ENCODE peak calls at places on chromosomes 6 and 20, in nine cellular contexts. N is HCT116; B is cardiac fibroblast; T is DMS153; W is CD4-positive, CD25-positive, alpha-beta regulatory T cell; A is H9; S is left kidney; C is NCI-H2081 treated with DMSO at 0.1 percent for 48 hours; G is OCI-LY7. U is an unnamed sample.

GRCh38 chr6:106883808-106884262 is 90.7 kb downstream of the CD24 start:
- DNase-seq in T (peak; percentile 49), C (no peak), N (no peak), B (no peak), A (no peak), G (peak; percentile 24), W (no peak), S (peak; percentile 59), U (no peak)

GRCh38 chr20:47713941-47714450 is 71.3 kb downstream of the SULF2 start:
- DNase-seq in S (peak; percentile 63), C (no peak), N (no peak), T (peak; percentile 54), G (no peak), W (no peak), A (no peak), B (no peak), U (no peak)

GRCh38 chr20:3819413-3820047 is 817 bp upstream of the AP5S1 start:
- DNase-seq in N (no peak), W (peak; percentile 33), C (no peak), G (peak; percentile 47), T (no peak), S (no peak), B (no peak), A (no peak), U (no peak)

GRCh38 chr6:163137504-163137903 is 277.0 kb upstream of the QKI start:
- DNase-seq in B (no peak), C (no peak), W (no peak), N (no peak), A (no peak), S (no peak), T (no peak), G (no peak), U (no peak)

GRCh38 chr20:31548823-31549512 is 34.7 kb downstream of the HM13 start:
- DNase-seq in G (no peak), W (no peak), B (no peak), C (no peak), S (no peak), N (no peak), A (no peak), T (no peak), U (no peak)

GRCh38 chr6:163367388-163368183 is 46.9 kb upstream of the QKI start:
- DNase-seq in S (peak; percentile 35), G (no peak), B (no peak), T (no peak), C (no peak), N (no peak), W (no peak), A (no peak), U (no peak)

GRCh38 chr6:127855542-127856159 is 45.2 kb downstream of the THEMIS start:
- DNase-seq in A (no peak), W (peak; percentile 64), G (no peak), N (no peak), B (peak; percentile 66), T (no peak), S (peak; percentile 51), C (no peak), U (no peak)

GRCh38 chr6:145815875-145816274 is 1.3 kb upstream of the FBXO30 start:
- DNase-seq in B (no peak), A (no peak), N (no peak), T (no peak), S (peak; percentile 26), C (no peak), G (peak; percentile 39), W (peak; percentile 42), U (no peak)

GRCh38 chr6:153129873-153130514 is 1.1 kb downstream of the RGS17 start:
- DNase-seq in T (no peak), B (peak; percentile 28), N (no peak), A (no peak), C (no peak), G (no peak), S (peak; percentile 60), W (no peak), U (no peak)

GRCh38 chr20:51899674-51900073 is 97.4 kb upstream of the SALL4 start:
- DNase-seq in A (peak; percentile 43), C (no peak), N (peak; percentile 16), T (no peak), S (no peak), B (no peak), G (no peak), W (no peak), U (no peak)

GRCh38 chr20:3671986-3672863 is 9.0 kb upstream of the GFRA4 start:
- DNase-seq in C (no peak), A (peak; percentile 52), N (no peak), W (peak; percentile 23), S (peak; percentile 58), G (no peak), B (no peak), T (no peak), U (no peak)

GRCh38 chr6:134372603-134373281 is 54.8 kb upstream of the SGK1 start:
- DNase-seq in G (no peak), C (no peak), A (no peak), S (no peak), T (no peak), N (no peak), W (no peak), B (peak; percentile 80), U (no peak)

GRCh38 chr6:27130668-27131428 is 116.7 kb upstream of the PRSS16 start:
- DNase-seq in C (no peak), W (peak; percentile 54), T (no peak), N (no peak), G (peak; percentile 61), B (no peak), A (no peak), S (peak; percentile 35), U (no peak)

GRCh38 chr6:145562771-145563615 is 172.3 kb downstream of the EPM2A start:
- DNase-seq in W (no peak), T (peak; percentile 83), G (no peak), S (no peak), A (no peak), N (no peak), C (no peak), B (no peak), U (no peak)

GRCh38 chr20:64057628-64058498 is 5.1 kb upstream of the TCEA2 start:
- DNase-seq in A (peak; percentile 90), W (peak; percentile 76), G (peak; percentile 75), T (no peak), S (peak; percentile 92), B (peak; percentile 74), N (no peak), C (no peak), U (peak; percentile 34)

GRCh38 chr6:118982256-118982911 is 47.4 kb upstream of the MCM9 start:
- DNase-seq in W (no peak), S (no peak), A (no peak), G (no peak), B (no peak), N (no peak), T (no peak), C (no peak), U (no peak)

GRCh38 chr20:25453035-25453810 is 45.8 kb downstream of the GINS1 start:
- DNase-seq in A (peak; percentile 25), S (no peak), G (no peak), W (no peak), C (no peak), N (no peak), T (no peak), B (peak; percentile 69), U (no peak)

GRCh38 chr20:14406495-14406894 is 69.1 kb upstream of the FLRT3 start:
- DNase-seq in W (no peak), C (no peak), T (no peak), G (no peak), B (peak; percentile 11), A (no peak), S (no peak), N (no peak), U (no peak)

GRCh38 chr6:107419747-107420146 is 39.6 kb downstream of the PDSS2 start:
- DNase-seq in S (peak; percentile 74), N (no peak), C (no peak), G (no peak), A (no peak), W (no peak), B (peak; percentile 45), T (peak; percentile 77), U (no peak)

GRCh38 chr6:69933239-69933638 is 66.9 kb downstream of the COL19A1 start:
- DNase-seq in T (no peak), C (no peak), G (no peak), W (no peak), A (no peak), N (no peak), S (no peak), B (peak; percentile 9), U (no peak)

GRCh38 chr6:131937703-131938631 is 13.2 kb downstream of the CCN2 start:
- DNase-seq in S (no peak), W (no peak), T (peak; percentile 45), N (no peak), A (no peak), B (peak; percentile 98), C (no peak), G (no peak), U (peak; percentile 58)

GRCh38 chr20:20837574-20838021 is 125.2 kb upstream of the RALGAPA2 start:
- DNase-seq in C (peak; percentile 36), S (peak; percentile 80), G (peak; percentile 18), B (peak; percentile 67), W (peak; percentile 41), T (peak; percentile 35), A (peak; percentile 60), N (peak; percentile 38), U (peak; percentile 64)

GRCh38 chr6:114133816-114134215 is 162.9 kb upstream of the HDAC2 start:
- DNase-seq in B (no peak), W (no peak), T (no peak), G (no peak), A (no peak), C (no peak), S (no peak), N (no peak), U (no peak)

GRCh38 chr6:69818223-69818930 is 21.6 kb upstream of the LMBRD1 start:
- DNase-seq in C (no peak), T (no peak), N (no peak), A (no peak), G (no peak), B (no peak), S (no peak), W (no peak), U (no peak)

GRCh38 chr6:169619650-169620049 is 82.2 kb downstream of the WDR27 start:
- DNase-seq in A (no peak), G (no peak), S (no peak), T (no peak), N (no peak), C (no peak), W (no peak), B (no peak), U (no peak)

GRCh38 chr6:159102373-159103160 is 57.8 kb upstream of the TAGAP start:
- DNase-seq in B (no peak), W (no peak), T (no peak), G (no peak), N (no peak), S (no peak), A (no peak), C (no peak), U (no peak)

GRCh38 chr6:142796571-142796970 is 148.4 kb downstream of the HIVEP2 start:
- DNase-seq in C (no peak), W (no peak), S (peak; percentile 45), B (peak; percentile 47), A (no peak), N (no peak), T (no peak), G (no peak), U (no peak)

GRCh38 chr20:54113553-54113952 is 43.2 kb upstream of the BCAS1 start:
- DNase-seq in W (no peak), N (no peak), G (no peak), B (no peak), T (no peak), S (no peak), A (no peak), C (no peak), U (no peak)

GRCh38 chr6:5159162-5159561 is 74.0 kb downstream of the PPP1R3G start:
- DNase-seq in B (no peak), A (no peak), W (no peak), G (no peak), N (no peak), S (no peak), C (no peak), T (no peak), U (no peak)

GRCh38 chr6:153645326-153645725 is 393.7 kb upstream of the OPRM1 start:
- DNase-seq in W (no peak), A (no peak), C (no peak), S (no peak), G (no peak), T (no peak), N (no peak), B (no peak), U (no peak)

U was measured in SHP77 treated with DMSO at 0.1 percent for 48 hours.